ENCODE peak calls at places on chromosomes 7 and 10, in four cellular contexts. M is thyroid gland, L is GM12878, F is AG04450. Q is an unnamed sample.

GRCh38 chr10:88892223-88892967 is 12.3 kb downstream of the STAMBPL1 start:
- DNase-seq in M (no peak), L (no peak), F (no peak), Q (no peak)

GRCh38 chr10:27192284-27192683 is 37.1 kb downstream of the MASTL start:
- DNase-seq in M (no peak), L (no peak), F (peak; percentile 63), Q (no peak)

GRCh38 chr7:99033765-99034164 is 110.1 kb downstream of the SMURF1 start:
- DNase-seq in M (no peak), L (no peak), F (no peak), Q (no peak)

GRCh38 chr10:73644015-73644743 is 2.9 kb upstream of the MYOZ1 start:
- DNase-seq in M (peak; percentile 62), L (peak; percentile 53), F (no peak), Q (peak; percentile 68)

GRCh38 chr7:72098812-72099211 is 313.3 kb downstream of the CALN1 start:
- DNase-seq in M (no peak), L (no peak), F (no peak), Q (no peak)

GRCh38 chr7:18408461-18408860 is 87.1 kb upstream of the HDAC9 start:
- DNase-seq in M (no peak), L (no peak), F (no peak), Q (no peak)

GRCh38 chr10:57968328-57969016 is 299.2 kb downstream of the IPMK start:
- DNase-seq in M (no peak), L (no peak), F (no peak), Q (no peak)

GRCh38 chr7:74568658-74569057 is 88.9 kb upstream of the GTF2I start:
- DNase-seq in M (no peak), L (no peak), F (no peak), Q (no peak)

GRCh38 chr7:137801003-137801402 is 45.8 kb downstream of the DGKI start:
- DNase-seq in M (no peak), L (no peak), F (no peak), Q (no peak)

DNA sequence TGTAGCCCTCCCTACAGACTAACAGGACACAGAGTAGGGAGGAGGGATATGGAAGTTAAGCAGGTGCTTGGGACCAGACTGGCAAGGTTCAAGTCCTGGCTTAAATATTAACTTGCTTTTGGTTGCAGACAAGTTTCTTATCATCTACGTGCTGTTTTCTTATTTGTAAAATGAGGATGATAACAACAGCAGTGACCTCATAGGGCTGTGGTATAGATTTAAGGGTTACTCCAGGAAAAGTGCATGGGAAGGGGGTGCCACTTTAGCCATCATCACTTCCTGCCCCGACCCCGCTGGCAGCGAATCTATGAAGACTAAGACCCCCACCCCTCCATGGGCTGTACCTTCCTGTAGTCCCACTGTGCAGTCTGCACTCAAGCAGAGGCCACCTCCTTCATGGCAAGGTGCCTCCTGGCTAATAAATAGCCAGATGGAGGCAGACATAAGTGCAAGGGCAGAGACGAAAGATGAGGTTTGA is 250.2 kb downstream of the COBL start:
- DNase-seq in M (no peak), L (no peak), F (no peak), Q (no peak)
- TF ChIP-seq CTCF in M (no peak), L (no peak), F (no peak), Q (no peak)

DNA sequence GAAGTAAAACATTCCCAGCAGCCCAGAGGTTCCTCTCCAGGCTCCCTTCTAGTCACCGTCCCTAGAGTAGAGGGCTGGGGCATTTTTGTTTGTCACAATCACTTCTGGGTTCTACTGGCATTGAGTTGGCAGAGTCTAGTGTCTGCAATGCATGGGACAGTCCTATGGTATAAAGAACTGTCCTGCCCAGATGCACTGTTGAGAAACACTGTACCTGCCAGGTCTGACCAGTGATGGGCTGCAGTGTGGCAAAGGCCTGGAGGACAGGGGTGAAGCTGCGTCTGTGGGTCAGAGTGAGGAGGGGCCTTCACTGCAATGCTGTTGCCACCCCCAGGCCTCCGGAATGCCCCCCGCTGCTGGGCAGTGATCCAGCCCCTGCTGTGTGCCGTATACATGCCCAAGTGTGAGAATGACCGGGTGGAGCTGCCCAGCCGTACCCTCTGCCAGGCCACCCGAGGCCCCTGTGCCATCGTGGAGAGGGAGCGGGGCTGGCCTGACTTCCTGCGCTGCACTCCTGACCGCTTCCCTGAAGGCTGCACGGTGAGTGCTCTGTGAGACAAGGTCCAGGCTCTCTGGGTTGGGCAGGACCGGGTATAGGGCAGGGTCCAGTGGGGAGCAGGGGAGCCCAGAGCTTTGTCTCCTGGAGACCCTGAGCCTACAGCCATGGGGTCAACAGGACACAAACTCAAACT is 14.8 kb downstream of the SMO start:
- DNase-seq in M (no peak), L (no peak), F (no peak), Q (no peak)
- H3K27ac ChIP-seq in M (no peak overlapping the region), L (no peak overlapping the region), F (no peak overlapping the region), Q (no peak overlapping the region)

GRCh38 chr7:50628469-50629084 is 63.4 kb upstream of the DDC start:
- DNase-seq in M (no peak), L (no peak), F (no peak), Q (no peak)
- TF ChIP-seq CTCF in M (no peak), L (no peak), F (no peak), Q (no peak)

GRCh38 chr10:51363415-51363814 is 289.1 kb downstream of the PRKG1 start:
- DNase-seq in M (no peak), L (no peak), F (no peak), Q (no peak)
- H3K27ac ChIP-seq in M (no peak overlapping the region), L (no peak overlapping the region), F (no peak overlapping the region), Q (no peak overlapping the region)

GRCh38 chr10:70540789-70541360 is 61.7 kb downstream of the PRF1 start:
- DNase-seq in M (no peak), L (no peak), F (no peak), Q (no peak)
- TF ChIP-seq CTCF in M (no peak), L (no peak), F (no peak), Q (no peak)

DNA sequence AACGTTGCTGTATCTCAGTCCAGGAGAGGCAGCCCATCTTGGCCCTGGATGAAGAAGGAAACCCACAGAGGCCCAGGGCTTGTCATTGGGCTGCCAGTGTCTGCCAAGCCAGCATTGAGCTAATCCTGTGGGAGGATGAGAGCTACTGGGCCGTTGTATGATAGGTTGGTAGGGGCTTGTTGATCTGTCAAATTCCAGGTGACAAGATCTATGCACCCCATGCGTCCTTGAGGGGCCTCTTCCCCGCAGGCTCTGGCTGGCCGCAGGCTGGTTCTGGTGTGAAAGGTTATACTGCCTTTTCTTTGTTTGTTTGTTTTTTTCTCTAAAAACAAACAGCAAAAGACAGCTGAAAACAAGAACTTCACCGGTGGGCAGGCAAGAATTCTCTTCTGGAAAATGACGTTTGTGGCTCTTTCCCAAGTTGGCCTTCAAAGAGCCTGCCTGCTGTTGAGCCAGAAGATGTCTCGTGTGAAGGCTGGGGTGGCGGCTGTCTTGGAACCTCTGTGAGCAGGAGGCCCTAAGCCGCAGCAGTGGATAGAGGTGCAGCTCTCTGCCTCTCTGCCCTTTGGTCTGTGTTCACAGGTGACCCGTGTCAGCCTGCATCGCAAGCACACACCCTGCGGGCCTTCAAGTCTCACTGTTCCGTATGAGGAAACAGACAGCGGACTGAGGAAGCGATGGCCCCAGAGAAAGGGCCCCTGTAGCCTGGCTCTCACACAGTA is 23.3 kb downstream of the CYP17A1 start:
- DNase-seq in M (no peak), L (no peak), F (no peak), Q (no peak)
- H3K27ac ChIP-seq in M (peak overlapping the region; percentile 78), L (no peak overlapping the region), F (peak overlapping the region; percentile 31), Q (no peak overlapping the region)

DNA sequence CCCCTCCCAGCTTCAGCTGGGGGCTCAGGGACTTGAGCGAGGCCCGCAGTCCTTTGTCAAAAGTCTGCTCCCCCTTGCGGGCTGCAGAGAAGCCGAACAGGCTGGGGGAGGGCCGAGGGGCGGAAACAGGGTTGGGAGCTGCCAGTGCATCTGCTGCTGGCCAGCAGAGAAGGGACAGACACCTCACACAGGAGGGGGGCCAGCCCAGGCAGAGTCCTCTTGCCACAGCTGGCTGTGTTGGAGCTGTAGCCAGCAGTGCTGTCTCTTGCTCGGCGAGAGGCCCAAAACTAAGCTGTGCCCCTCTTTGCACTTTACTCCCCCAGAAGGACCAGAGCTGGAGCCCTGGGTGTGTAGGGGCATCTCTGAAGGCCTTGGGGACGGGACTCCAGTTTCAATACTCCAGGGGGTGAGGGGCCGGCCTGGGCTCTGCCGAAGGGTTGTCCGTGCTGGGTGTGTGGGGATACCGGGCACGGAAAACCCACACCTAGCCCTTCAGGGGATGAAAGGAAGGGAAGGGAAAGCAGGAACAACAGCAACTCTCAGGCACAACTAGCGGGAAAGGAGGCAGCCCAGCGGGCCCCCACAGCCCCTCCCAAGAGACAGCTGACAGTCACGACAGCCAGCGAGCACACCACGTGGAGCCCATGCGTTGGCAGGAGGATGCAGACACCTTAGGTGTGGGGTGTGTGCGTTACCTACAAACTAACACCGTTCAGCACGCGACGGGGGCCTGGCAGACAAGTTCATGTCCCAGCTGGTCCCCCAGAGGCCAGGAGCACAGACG is 17.8 kb downstream of the YKT6 start:
- DNase-seq in M (no peak), L (no peak), F (no peak), Q (no peak)
- TF ChIP-seq CTCF in M (no peak), L (no peak), F (peak; percentile 26), Q (no peak)

GRCh38 chr7:108077714-108078113 is 52.4 kb downstream of the LAMB4 start:
- DNase-seq in M (no peak), L (no peak), F (no peak), Q (no peak)

GRCh38 chr7:108078156-108078781 is 51.9 kb downstream of the LAMB4 start:
- DNase-seq in M (no peak), L (no peak), F (no peak), Q (no peak)

GRCh38 chr7:108076141-108076540 is 54.0 kb downstream of the LAMB4 start:
- DNase-seq in M (no peak), L (no peak), F (no peak), Q (no peak)

GRCh38 chr7:108080094-108080656 is 50.0 kb downstream of the LAMB4 start:
- DNase-seq in M (no peak), L (no peak), F (no peak), Q (no peak)

DNA sequence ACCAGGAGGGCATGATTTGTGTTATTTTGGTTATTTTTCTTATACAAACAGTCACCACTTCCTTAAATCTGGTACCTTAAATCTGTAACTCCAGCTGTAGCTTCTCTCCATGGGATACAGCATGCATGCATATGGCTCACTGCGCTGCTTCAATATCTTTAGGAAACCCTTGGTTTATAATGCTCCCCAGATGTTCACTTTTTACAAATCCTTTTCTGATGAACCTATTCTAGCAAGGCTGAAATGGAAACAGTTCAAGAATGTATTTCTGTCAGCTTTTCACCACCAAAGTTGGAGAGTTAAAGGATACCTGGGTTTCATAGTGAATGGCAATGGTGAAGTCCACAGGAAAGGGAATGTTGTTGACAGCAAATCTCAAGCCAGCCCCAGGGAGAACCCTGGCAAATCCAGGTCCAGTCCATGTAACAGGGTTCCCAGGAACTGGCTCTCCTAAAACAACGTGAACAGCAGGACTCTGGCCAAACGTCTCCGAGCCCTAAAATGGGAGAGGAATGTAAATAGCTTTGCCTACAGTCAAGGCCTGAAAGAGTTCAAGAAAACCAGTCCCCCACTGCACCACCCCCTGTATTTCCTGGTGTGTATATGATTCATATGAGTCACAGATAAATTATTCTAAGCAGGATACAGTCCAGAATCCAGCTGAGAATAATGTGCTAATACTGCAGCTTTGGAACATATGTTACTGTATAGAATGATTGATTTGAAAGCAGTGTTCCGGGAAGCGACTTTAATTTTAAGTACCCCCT is 50.7 kb downstream of the LAMB4 start:
- DNase-seq in M (no peak), L (no peak), F (peak; percentile 93), Q (no peak)
- H3K27ac ChIP-seq in M (no peak overlapping the region), L (no peak overlapping the region), F (peak overlapping the region; percentile 91), Q (no peak overlapping the region)

GRCh38 chr7:16420649-16421332 is 547 bp downstream of the CRPPA start:
- DNase-seq in M (peak; percentile 88), L (peak; percentile 45), F (peak; percentile 63), Q (peak; percentile 90)
- TF ChIP-seq CTCF in M (no peak), L (no peak), F (peak; percentile 41), Q (no peak)

Q was measured in CD8-positive, alpha-beta T cell.